ENCODE peak calls at places on chromosomes 6 and 20, in eight cellular contexts. One of them, this sample, is unnamed.

GRCh38 chr6:91781946-91782345 is 1195.1 kb upstream of the MAP3K7 start:
- DNase-seq in PC-3: no peak
- DNase-seq in mucosa of descending colon: no peak
- DNase-seq in CD8-positive, alpha-beta T cell: no peak
- DNase-seq in ovary: no peak
- DNase-seq in heart right ventricle: peak
- DNase-seq in neural progenitor cell: no peak
- DNase-seq in H9: no peak
- DNase-seq in this sample: no peak

GRCh38 chr6:50819906-50820589 is 1.4 kb downstream of the TFAP2B start:
- DNase-seq in PC-3: no peak
- DNase-seq in mucosa of descending colon: no peak
- DNase-seq in CD8-positive, alpha-beta T cell: no peak
- DNase-seq in ovary: no peak
- DNase-seq in heart right ventricle: no peak
- DNase-seq in neural progenitor cell: peak
- DNase-seq in H9: peak
- DNase-seq in this sample: no peak

GRCh38 chr6:11232968-11233626 is 629 bp upstream of the NEDD9 start:
- DNase-seq in PC-3: peak
- DNase-seq in mucosa of descending colon: peak
- DNase-seq in CD8-positive, alpha-beta T cell: no peak
- DNase-seq in ovary: no peak
- DNase-seq in heart right ventricle: no peak
- DNase-seq in neural progenitor cell: peak
- DNase-seq in H9: peak
- DNase-seq in this sample: no peak

GRCh38 chr20:25005661-25006060 is 13.1 kb upstream of the APMAP start:
- DNase-seq in PC-3: no peak
- DNase-seq in mucosa of descending colon: no peak
- DNase-seq in CD8-positive, alpha-beta T cell: no peak
- DNase-seq in ovary: no peak
- DNase-seq in heart right ventricle: peak
- DNase-seq in neural progenitor cell: no peak
- DNase-seq in H9: peak
- DNase-seq in this sample: no peak

GRCh38 chr6:37160922-37161778 is 8.8 kb upstream of the PIM1 start:
- DNase-seq in PC-3: peak
- DNase-seq in mucosa of descending colon: no peak
- DNase-seq in CD8-positive, alpha-beta T cell: no peak
- DNase-seq in ovary: peak
- DNase-seq in heart right ventricle: no peak
- DNase-seq in neural progenitor cell: no peak
- DNase-seq in H9: no peak
- DNase-seq in this sample: peak

GRCh38 chr6:156809034-156809433 is 31.9 kb downstream of the ARID1B start:
- DNase-seq in PC-3: peak
- DNase-seq in mucosa of descending colon: no peak
- DNase-seq in CD8-positive, alpha-beta T cell: no peak
- DNase-seq in ovary: no peak
- DNase-seq in heart right ventricle: no peak
- DNase-seq in neural progenitor cell: no peak
- DNase-seq in H9: no peak
- DNase-seq in this sample: peak

GRCh38 chr6:166614171-166614583 is 12.9 kb downstream of the RPS6KA2 start:
- DNase-seq in PC-3: no peak
- DNase-seq in mucosa of descending colon: no peak
- DNase-seq in CD8-positive, alpha-beta T cell: no peak
- DNase-seq in ovary: no peak
- DNase-seq in heart right ventricle: no peak
- DNase-seq in neural progenitor cell: no peak
- DNase-seq in H9: no peak
- DNase-seq in this sample: no peak

GRCh38 chr6:96162711-96163120 is 146.9 kb downstream of the FUT9 start:
- DNase-seq in PC-3: no peak
- DNase-seq in mucosa of descending colon: no peak
- DNase-seq in CD8-positive, alpha-beta T cell: no peak
- DNase-seq in ovary: no peak
- DNase-seq in heart right ventricle: no peak
- DNase-seq in neural progenitor cell: peak
- DNase-seq in H9: peak
- DNase-seq in this sample: no peak

GRCh38 chr6:71139249-71139648 is 149.4 kb upstream of the OGFRL1 start:
- DNase-seq in PC-3: peak
- DNase-seq in mucosa of descending colon: no peak
- DNase-seq in CD8-positive, alpha-beta T cell: no peak
- DNase-seq in ovary: no peak
- DNase-seq in heart right ventricle: no peak
- DNase-seq in neural progenitor cell: no peak
- DNase-seq in H9: no peak
- DNase-seq in this sample: no peak

GRCh38 chr6:45922728-45923351 is 92.8 kb downstream of the CLIC5 start:
- DNase-seq in PC-3: peak
- DNase-seq in mucosa of descending colon: peak
- DNase-seq in CD8-positive, alpha-beta T cell: peak
- DNase-seq in ovary: peak
- DNase-seq in heart right ventricle: peak
- DNase-seq in neural progenitor cell: peak
- DNase-seq in H9: peak
- DNase-seq in this sample: peak

GRCh38 chr6:84278311-84278710 is 50.9 kb upstream of the CEP162 start:
- DNase-seq in PC-3: no peak
- DNase-seq in mucosa of descending colon: no peak
- DNase-seq in CD8-positive, alpha-beta T cell: no peak
- DNase-seq in ovary: no peak
- DNase-seq in heart right ventricle: no peak
- DNase-seq in neural progenitor cell: no peak
- DNase-seq in H9: no peak
- DNase-seq in this sample: no peak

GRCh38 chr6:112827793-112828192 is 480.7 kb downstream of the RFPL4B start:
- DNase-seq in PC-3: no peak
- DNase-seq in mucosa of descending colon: no peak
- DNase-seq in CD8-positive, alpha-beta T cell: no peak
- DNase-seq in ovary: no peak
- DNase-seq in heart right ventricle: peak
- DNase-seq in neural progenitor cell: peak
- DNase-seq in H9: no peak
- DNase-seq in this sample: peak

GRCh38 chr6:31876357-31876756 is 2.4 kb downstream of the SLC44A4 start:
- DNase-seq in PC-3: no peak
- DNase-seq in mucosa of descending colon: no peak
- DNase-seq in CD8-positive, alpha-beta T cell: no peak
- DNase-seq in ovary: no peak
- DNase-seq in heart right ventricle: no peak
- DNase-seq in neural progenitor cell: no peak
- DNase-seq in H9: no peak
- DNase-seq in this sample: no peak

GRCh38 chr6:21079468-21080048 is 514.0 kb upstream of the SOX4 start:
- DNase-seq in PC-3: no peak
- DNase-seq in mucosa of descending colon: no peak
- DNase-seq in CD8-positive, alpha-beta T cell: no peak
- DNase-seq in ovary: no peak
- DNase-seq in heart right ventricle: no peak
- DNase-seq in neural progenitor cell: no peak
- DNase-seq in H9: no peak
- DNase-seq in this sample: no peak

GRCh38 chr6:111711476-111711875 is 105.8 kb upstream of the TRAF3IP2 start:
- DNase-seq in PC-3: no peak
- DNase-seq in mucosa of descending colon: peak
- DNase-seq in CD8-positive, alpha-beta T cell: no peak
- DNase-seq in ovary: peak
- DNase-seq in heart right ventricle: peak
- DNase-seq in neural progenitor cell: peak
- DNase-seq in H9: no peak
- DNase-seq in this sample: no peak

GRCh38 chr6:157163434-157164159 is 159.7 kb downstream of the TMEM242 start:
- DNase-seq in PC-3: no peak
- DNase-seq in mucosa of descending colon: no peak
- DNase-seq in CD8-positive, alpha-beta T cell: no peak
- DNase-seq in ovary: no peak
- DNase-seq in heart right ventricle: no peak
- DNase-seq in neural progenitor cell: no peak
- DNase-seq in H9: no peak
- DNase-seq in this sample: no peak

GRCh38 chr20:61599061-61599930 is 347.2 kb downstream of the CDH4 start:
- DNase-seq in PC-3: no peak
- DNase-seq in mucosa of descending colon: no peak
- DNase-seq in CD8-positive, alpha-beta T cell: no peak
- DNase-seq in ovary: peak
- DNase-seq in heart right ventricle: no peak
- DNase-seq in neural progenitor cell: peak
- DNase-seq in H9: peak
- DNase-seq in this sample: no peak
- TF ChIP-seq CTCF in PC-3: peak
- TF ChIP-seq CTCF in mucosa of descending colon: no peak
- TF ChIP-seq CTCF in CD8-positive, alpha-beta T cell: no peak
- TF ChIP-seq CTCF in ovary: no peak
- TF ChIP-seq CTCF in heart right ventricle: no peak
- TF ChIP-seq CTCF in neural progenitor cell: peak
- TF ChIP-seq CTCF in H9: peak
- TF ChIP-seq CTCF in this sample: peak

GRCh38 chr6:41396335-41396734 is 60.9 kb downstream of the NCR2 start:
- DNase-seq in PC-3: no peak
- DNase-seq in mucosa of descending colon: no peak
- DNase-seq in CD8-positive, alpha-beta T cell: no peak
- DNase-seq in ovary: no peak
- DNase-seq in heart right ventricle: no peak
- DNase-seq in neural progenitor cell: no peak
- DNase-seq in H9: no peak
- DNase-seq in this sample: no peak

GRCh38 chr6:41386594-41386993 is 51.2 kb downstream of the NCR2 start:
- DNase-seq in PC-3: no peak
- DNase-seq in mucosa of descending colon: no peak
- DNase-seq in CD8-positive, alpha-beta T cell: no peak
- DNase-seq in ovary: no peak
- DNase-seq in heart right ventricle: no peak
- DNase-seq in neural progenitor cell: no peak
- DNase-seq in H9: no peak
- DNase-seq in this sample: no peak

GRCh38 chr6:41392249-41392648 is 56.8 kb downstream of the NCR2 start:
- DNase-seq in PC-3: no peak
- DNase-seq in mucosa of descending colon: no peak
- DNase-seq in CD8-positive, alpha-beta T cell: no peak
- DNase-seq in ovary: no peak
- DNase-seq in heart right ventricle: no peak
- DNase-seq in neural progenitor cell: no peak
- DNase-seq in H9: no peak
- DNase-seq in this sample: no peak
- TF ChIP-seq CTCF in PC-3: no peak
- TF ChIP-seq CTCF in mucosa of descending colon: no peak
- TF ChIP-seq CTCF in CD8-positive, alpha-beta T cell: no peak
- TF ChIP-seq CTCF in ovary: no peak
- TF ChIP-seq CTCF in heart right ventricle: no peak
- TF ChIP-seq CTCF in neural progenitor cell: no peak
- TF ChIP-seq CTCF in H9: no peak
- TF ChIP-seq CTCF in this sample: no peak

DNA sequence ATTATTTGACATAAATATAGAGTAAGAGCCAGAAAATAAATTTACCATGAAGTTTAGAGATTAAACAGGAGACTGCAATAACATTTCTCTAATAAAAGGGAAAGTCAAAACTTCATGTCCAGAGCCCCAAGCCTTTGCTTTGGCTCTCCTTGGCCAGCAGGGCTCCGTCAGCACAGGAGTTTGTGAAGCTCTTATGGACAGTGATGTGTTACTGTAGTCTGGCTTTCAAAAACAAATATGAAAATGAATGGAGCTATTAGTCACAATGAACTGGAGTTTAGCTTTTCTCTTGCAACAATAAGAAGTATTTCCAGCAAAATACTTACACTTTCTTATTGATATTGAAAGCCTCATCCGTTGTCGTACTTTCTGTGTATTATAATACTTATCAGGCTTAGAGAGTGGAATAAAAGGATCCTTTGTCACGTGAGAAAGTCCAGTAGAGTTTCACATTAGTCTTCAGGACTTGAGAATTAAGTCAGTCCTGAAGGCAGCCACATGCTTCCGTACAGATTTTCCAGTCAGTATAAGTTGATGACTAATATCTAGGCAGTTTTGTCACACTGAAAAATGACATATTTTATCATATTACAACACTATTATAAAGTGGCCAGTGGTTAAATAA is 117.0 kb upstream of the PRL start:
- DNase-seq in PC-3: peak
- DNase-seq in mucosa of descending colon: no peak
- DNase-seq in CD8-positive, alpha-beta T cell: no peak
- DNase-seq in ovary: no peak
- DNase-seq in heart right ventricle: no peak
- DNase-seq in neural progenitor cell: no peak
- DNase-seq in H9: no peak
- DNase-seq in this sample: no peak
- TF ChIP-seq CTCF in PC-3: no peak
- TF ChIP-seq CTCF in mucosa of descending colon: no peak
- TF ChIP-seq CTCF in CD8-positive, alpha-beta T cell: no peak
- TF ChIP-seq CTCF in ovary: no peak
- TF ChIP-seq CTCF in heart right ventricle: no peak
- TF ChIP-seq CTCF in neural progenitor cell: no peak
- TF ChIP-seq CTCF in H9: peak
- TF ChIP-seq CTCF in this sample: no peak

GRCh38 chr6:150686566-150686965 is 86.9 kb downstream of the PLEKHG1 start:
- DNase-seq in PC-3: no peak
- DNase-seq in mucosa of descending colon: no peak
- DNase-seq in CD8-positive, alpha-beta T cell: no peak
- DNase-seq in ovary: no peak
- DNase-seq in heart right ventricle: no peak
- DNase-seq in neural progenitor cell: no peak
- DNase-seq in H9: no peak
- DNase-seq in this sample: no peak

GRCh38 chr6:150687508-150687907 is 87.8 kb downstream of the PLEKHG1 start:
- DNase-seq in PC-3: no peak
- DNase-seq in mucosa of descending colon: no peak
- DNase-seq in CD8-positive, alpha-beta T cell: no peak
- DNase-seq in ovary: peak
- DNase-seq in heart right ventricle: peak
- DNase-seq in neural progenitor cell: no peak
- DNase-seq in H9: no peak
- DNase-seq in this sample: no peak

GRCh38 chr6:150684715-150685459 is 85.2 kb downstream of the PLEKHG1 start:
- DNase-seq in PC-3: no peak
- DNase-seq in mucosa of descending colon: peak
- DNase-seq in CD8-positive, alpha-beta T cell: no peak
- DNase-seq in ovary: no peak
- DNase-seq in heart right ventricle: peak
- DNase-seq in neural progenitor cell: no peak
- DNase-seq in H9: no peak
- DNase-seq in this sample: no peak

GRCh38 chr6:150684161-150684560 is 84.5 kb downstream of the PLEKHG1 start:
- DNase-seq in PC-3: no peak
- DNase-seq in mucosa of descending colon: no peak
- DNase-seq in CD8-positive, alpha-beta T cell: no peak
- DNase-seq in ovary: no peak
- DNase-seq in heart right ventricle: no peak
- DNase-seq in neural progenitor cell: no peak
- DNase-seq in H9: no peak
- DNase-seq in this sample: no peak

DNA sequence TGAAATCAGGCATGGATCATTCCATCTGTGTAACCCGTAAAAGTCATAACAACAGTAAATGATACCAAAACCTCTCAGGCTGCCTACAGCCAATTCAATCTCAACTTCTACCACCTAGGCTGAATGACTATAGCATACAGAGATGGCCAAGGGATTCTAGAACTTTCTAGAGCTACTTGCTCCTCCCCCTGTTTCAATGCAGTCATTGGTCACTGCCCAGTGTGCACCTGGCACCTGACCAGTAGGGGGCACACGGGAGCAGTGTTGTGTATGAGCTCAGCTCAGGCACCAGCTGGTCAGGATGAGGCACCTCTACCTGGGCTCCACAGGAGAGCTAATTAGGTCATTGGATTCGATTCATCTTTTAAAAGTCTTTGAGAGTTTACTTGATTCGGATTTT is 86.2 kb downstream of the PLEKHG1 start:
- DNase-seq in PC-3: peak
- DNase-seq in mucosa of descending colon: peak
- DNase-seq in CD8-positive, alpha-beta T cell: peak
- DNase-seq in ovary: no peak
- DNase-seq in heart right ventricle: no peak
- DNase-seq in neural progenitor cell: peak
- DNase-seq in H9: peak
- DNase-seq in this sample: peak
- TF ChIP-seq CTCF in PC-3: peak
- TF ChIP-seq CTCF in mucosa of descending colon: peak
- TF ChIP-seq CTCF in CD8-positive, alpha-beta T cell: peak
- TF ChIP-seq CTCF in ovary: no peak
- TF ChIP-seq CTCF in heart right ventricle: peak
- TF ChIP-seq CTCF in neural progenitor cell: peak
- TF ChIP-seq CTCF in H9: peak
- TF ChIP-seq CTCF in this sample: peak

This sample was measured in OCI-LY7.